ENCODE peak calls at places on chromosomes 2 and 18, in eight cellular contexts. One of them, this sample, is unnamed.

GRCh38 chr2:121972203-121972602 is 216.8 kb downstream of the TSN start:
- DNase-seq in NCI-H1092 treated with DMSO at 0.1 percent for 48 hours: no peak
- DNase-seq in DMS 273 treated with DMSO at 0.1 percent for 48 hours: no peak
- DNase-seq in iris pigment epithelial cell: no peak
- DNase-seq in activated CD4-positive, CD25-positive, alpha-beta regulatory T cell: no peak
- DNase-seq in H4: no peak
- DNase-seq in A549: no peak
- DNase-seq in naive thymus-derived CD8-positive, alpha-beta T cell: no peak
- DNase-seq in this sample: no peak

GRCh38 chr2:1642066-1642861 is 102.1 kb downstream of the PXDN start:
- DNase-seq in NCI-H1092 treated with DMSO at 0.1 percent for 48 hours: no peak
- DNase-seq in DMS 273 treated with DMSO at 0.1 percent for 48 hours: no peak
- DNase-seq in iris pigment epithelial cell: peak
- DNase-seq in activated CD4-positive, CD25-positive, alpha-beta regulatory T cell: no peak
- DNase-seq in H4: no peak
- DNase-seq in A549: no peak
- DNase-seq in naive thymus-derived CD8-positive, alpha-beta T cell: no peak
- DNase-seq in this sample: no peak

GRCh38 chr2:23426284-23426905 is 41.4 kb downstream of the KLHL29 start:
- DNase-seq in NCI-H1092 treated with DMSO at 0.1 percent for 48 hours: no peak
- DNase-seq in DMS 273 treated with DMSO at 0.1 percent for 48 hours: no peak
- DNase-seq in iris pigment epithelial cell: peak
- DNase-seq in activated CD4-positive, CD25-positive, alpha-beta regulatory T cell: no peak
- DNase-seq in H4: no peak
- DNase-seq in A549: no peak
- DNase-seq in naive thymus-derived CD8-positive, alpha-beta T cell: no peak
- DNase-seq in this sample: no peak

GRCh38 chr2:164903944-164904343 is 51.4 kb downstream of the SLC38A11 start:
- DNase-seq in NCI-H1092 treated with DMSO at 0.1 percent for 48 hours: peak
- DNase-seq in DMS 273 treated with DMSO at 0.1 percent for 48 hours: peak
- DNase-seq in iris pigment epithelial cell: no peak
- DNase-seq in activated CD4-positive, CD25-positive, alpha-beta regulatory T cell: no peak
- DNase-seq in H4: peak
- DNase-seq in A549: no peak
- DNase-seq in naive thymus-derived CD8-positive, alpha-beta T cell: no peak
- DNase-seq in this sample: no peak

GRCh38 chr2:55090702-55091101 is 40.5 kb upstream of the RTN4 start:
- DNase-seq in NCI-H1092 treated with DMSO at 0.1 percent for 48 hours: no peak
- DNase-seq in DMS 273 treated with DMSO at 0.1 percent for 48 hours: no peak
- DNase-seq in iris pigment epithelial cell: peak
- DNase-seq in activated CD4-positive, CD25-positive, alpha-beta regulatory T cell: no peak
- DNase-seq in H4: no peak
- DNase-seq in A549: no peak
- DNase-seq in naive thymus-derived CD8-positive, alpha-beta T cell: no peak
- DNase-seq in this sample: peak

GRCh38 chr2:144170172-144170571 is 349.7 kb downstream of the ZEB2 start:
- DNase-seq in NCI-H1092 treated with DMSO at 0.1 percent for 48 hours: no peak
- DNase-seq in DMS 273 treated with DMSO at 0.1 percent for 48 hours: no peak
- DNase-seq in iris pigment epithelial cell: peak
- DNase-seq in activated CD4-positive, CD25-positive, alpha-beta regulatory T cell: no peak
- DNase-seq in H4: no peak
- DNase-seq in A549: no peak
- DNase-seq in naive thymus-derived CD8-positive, alpha-beta T cell: no peak
- DNase-seq in this sample: no peak

GRCh38 chr2:27584597-27584996 is 1.8 kb downstream of the ZNF512 start:
- DNase-seq in NCI-H1092 treated with DMSO at 0.1 percent for 48 hours: no peak
- DNase-seq in DMS 273 treated with DMSO at 0.1 percent for 48 hours: no peak
- DNase-seq in iris pigment epithelial cell: no peak
- DNase-seq in activated CD4-positive, CD25-positive, alpha-beta regulatory T cell: no peak
- DNase-seq in H4: no peak
- DNase-seq in A549: no peak
- DNase-seq in naive thymus-derived CD8-positive, alpha-beta T cell: no peak
- DNase-seq in this sample: no peak

GRCh38 chr18:12944724-12945123 is 3.1 kb upstream of the SEH1L start:
- DNase-seq in NCI-H1092 treated with DMSO at 0.1 percent for 48 hours: peak
- DNase-seq in DMS 273 treated with DMSO at 0.1 percent for 48 hours: no peak
- DNase-seq in iris pigment epithelial cell: peak
- DNase-seq in activated CD4-positive, CD25-positive, alpha-beta regulatory T cell: no peak
- DNase-seq in H4: peak
- DNase-seq in A549: no peak
- DNase-seq in naive thymus-derived CD8-positive, alpha-beta T cell: no peak
- DNase-seq in this sample: no peak

GRCh38 chr2:221767106-221767878 is 195.2 kb upstream of the EPHA4 start:
- DNase-seq in NCI-H1092 treated with DMSO at 0.1 percent for 48 hours: no peak
- DNase-seq in DMS 273 treated with DMSO at 0.1 percent for 48 hours: no peak
- DNase-seq in iris pigment epithelial cell: no peak
- DNase-seq in activated CD4-positive, CD25-positive, alpha-beta regulatory T cell: no peak
- DNase-seq in H4: peak
- DNase-seq in A549: no peak
- DNase-seq in naive thymus-derived CD8-positive, alpha-beta T cell: no peak
- DNase-seq in this sample: no peak

GRCh38 chr2:48496867-48497266 is 33.1 kb upstream of the STON1 start:
- DNase-seq in NCI-H1092 treated with DMSO at 0.1 percent for 48 hours: no peak
- DNase-seq in DMS 273 treated with DMSO at 0.1 percent for 48 hours: no peak
- DNase-seq in iris pigment epithelial cell: peak
- DNase-seq in activated CD4-positive, CD25-positive, alpha-beta regulatory T cell: no peak
- DNase-seq in H4: no peak
- DNase-seq in A549: no peak
- DNase-seq in naive thymus-derived CD8-positive, alpha-beta T cell: no peak
- DNase-seq in this sample: no peak

GRCh38 chr2:206804326-206804725 is 38.9 kb downstream of the FASTKD2 start:
- DNase-seq in NCI-H1092 treated with DMSO at 0.1 percent for 48 hours: no peak
- DNase-seq in DMS 273 treated with DMSO at 0.1 percent for 48 hours: no peak
- DNase-seq in iris pigment epithelial cell: no peak
- DNase-seq in activated CD4-positive, CD25-positive, alpha-beta regulatory T cell: no peak
- DNase-seq in H4: no peak
- DNase-seq in A549: no peak
- DNase-seq in naive thymus-derived CD8-positive, alpha-beta T cell: no peak
- DNase-seq in this sample: no peak

GRCh38 chr18:21167641-21168372 is 56.2 kb upstream of the ROCK1 start:
- DNase-seq in NCI-H1092 treated with DMSO at 0.1 percent for 48 hours: peak
- DNase-seq in DMS 273 treated with DMSO at 0.1 percent for 48 hours: no peak
- DNase-seq in iris pigment epithelial cell: no peak
- DNase-seq in activated CD4-positive, CD25-positive, alpha-beta regulatory T cell: no peak
- DNase-seq in H4: no peak
- DNase-seq in A549: peak
- DNase-seq in naive thymus-derived CD8-positive, alpha-beta T cell: no peak
- DNase-seq in this sample: no peak

GRCh38 chr18:64936671-64937070 is 787.8 kb upstream of the LINC00305 start:
- DNase-seq in NCI-H1092 treated with DMSO at 0.1 percent for 48 hours: no peak
- DNase-seq in DMS 273 treated with DMSO at 0.1 percent for 48 hours: no peak
- DNase-seq in iris pigment epithelial cell: no peak
- DNase-seq in activated CD4-positive, CD25-positive, alpha-beta regulatory T cell: no peak
- DNase-seq in H4: no peak
- DNase-seq in A549: no peak
- DNase-seq in naive thymus-derived CD8-positive, alpha-beta T cell: no peak
- DNase-seq in this sample: no peak

GRCh38 chr18:57787068-57787682 is 15.9 kb downstream of the ATP8B1 start:
- DNase-seq in NCI-H1092 treated with DMSO at 0.1 percent for 48 hours: no peak
- DNase-seq in DMS 273 treated with DMSO at 0.1 percent for 48 hours: no peak
- DNase-seq in iris pigment epithelial cell: no peak
- DNase-seq in activated CD4-positive, CD25-positive, alpha-beta regulatory T cell: no peak
- DNase-seq in H4: no peak
- DNase-seq in A549: no peak
- DNase-seq in naive thymus-derived CD8-positive, alpha-beta T cell: no peak
- DNase-seq in this sample: no peak

GRCh38 chr2:67865871-67866386 is 196.9 kb downstream of the C1D start:
- DNase-seq in NCI-H1092 treated with DMSO at 0.1 percent for 48 hours: no peak
- DNase-seq in DMS 273 treated with DMSO at 0.1 percent for 48 hours: no peak
- DNase-seq in iris pigment epithelial cell: no peak
- DNase-seq in activated CD4-positive, CD25-positive, alpha-beta regulatory T cell: no peak
- DNase-seq in H4: no peak
- DNase-seq in A549: no peak
- DNase-seq in naive thymus-derived CD8-positive, alpha-beta T cell: no peak
- DNase-seq in this sample: no peak

GRCh38 chr2:206531996-206532543 is 88.7 kb downstream of the ADAM23 start:
- DNase-seq in NCI-H1092 treated with DMSO at 0.1 percent for 48 hours: no peak
- DNase-seq in DMS 273 treated with DMSO at 0.1 percent for 48 hours: peak
- DNase-seq in iris pigment epithelial cell: peak
- DNase-seq in activated CD4-positive, CD25-positive, alpha-beta regulatory T cell: no peak
- DNase-seq in H4: peak
- DNase-seq in A549: no peak
- DNase-seq in naive thymus-derived CD8-positive, alpha-beta T cell: no peak
- DNase-seq in this sample: no peak

GRCh38 chr2:32863803-32864202 is 83.0 kb upstream of the LTBP1 start:
- DNase-seq in NCI-H1092 treated with DMSO at 0.1 percent for 48 hours: no peak
- DNase-seq in DMS 273 treated with DMSO at 0.1 percent for 48 hours: no peak
- DNase-seq in iris pigment epithelial cell: no peak
- DNase-seq in activated CD4-positive, CD25-positive, alpha-beta regulatory T cell: no peak
- DNase-seq in H4: no peak
- DNase-seq in A549: no peak
- DNase-seq in naive thymus-derived CD8-positive, alpha-beta T cell: no peak
- DNase-seq in this sample: no peak

GRCh38 chr2:46460991-46461715 is 18.2 kb upstream of the TMEM247 start:
- DNase-seq in NCI-H1092 treated with DMSO at 0.1 percent for 48 hours: peak
- DNase-seq in DMS 273 treated with DMSO at 0.1 percent for 48 hours: no peak
- DNase-seq in iris pigment epithelial cell: peak
- DNase-seq in activated CD4-positive, CD25-positive, alpha-beta regulatory T cell: peak
- DNase-seq in H4: peak
- DNase-seq in A549: peak
- DNase-seq in naive thymus-derived CD8-positive, alpha-beta T cell: peak
- DNase-seq in this sample: no peak

GRCh38 chr2:190819835-190820234 is 60.8 kb upstream of the GLS start:
- DNase-seq in NCI-H1092 treated with DMSO at 0.1 percent for 48 hours: no peak
- DNase-seq in DMS 273 treated with DMSO at 0.1 percent for 48 hours: no peak
- DNase-seq in iris pigment epithelial cell: peak
- DNase-seq in activated CD4-positive, CD25-positive, alpha-beta regulatory T cell: no peak
- DNase-seq in H4: no peak
- DNase-seq in A549: no peak
- DNase-seq in naive thymus-derived CD8-positive, alpha-beta T cell: no peak
- DNase-seq in this sample: no peak

GRCh38 chr2:117958186-117958585 is 55.7 kb downstream of the CCDC93 start:
- DNase-seq in NCI-H1092 treated with DMSO at 0.1 percent for 48 hours: no peak
- DNase-seq in DMS 273 treated with DMSO at 0.1 percent for 48 hours: no peak
- DNase-seq in iris pigment epithelial cell: peak
- DNase-seq in activated CD4-positive, CD25-positive, alpha-beta regulatory T cell: no peak
- DNase-seq in H4: peak
- DNase-seq in A549: peak
- DNase-seq in naive thymus-derived CD8-positive, alpha-beta T cell: no peak
- DNase-seq in this sample: peak

GRCh38 chr2:194100201-194100600 is 1556.8 kb upstream of the SLC39A10 start:
- DNase-seq in NCI-H1092 treated with DMSO at 0.1 percent for 48 hours: no peak
- DNase-seq in DMS 273 treated with DMSO at 0.1 percent for 48 hours: no peak
- DNase-seq in iris pigment epithelial cell: no peak
- DNase-seq in activated CD4-positive, CD25-positive, alpha-beta regulatory T cell: no peak
- DNase-seq in H4: no peak
- DNase-seq in A549: no peak
- DNase-seq in naive thymus-derived CD8-positive, alpha-beta T cell: no peak
- DNase-seq in this sample: no peak

GRCh38 chr2:64799592-64800252 is 146.0 kb upstream of the SERTAD2 start:
- DNase-seq in NCI-H1092 treated with DMSO at 0.1 percent for 48 hours: no peak
- DNase-seq in DMS 273 treated with DMSO at 0.1 percent for 48 hours: no peak
- DNase-seq in iris pigment epithelial cell: no peak
- DNase-seq in activated CD4-positive, CD25-positive, alpha-beta regulatory T cell: no peak
- DNase-seq in H4: no peak
- DNase-seq in A549: no peak
- DNase-seq in naive thymus-derived CD8-positive, alpha-beta T cell: no peak
- DNase-seq in this sample: no peak

GRCh38 chr2:145410096-145410495 is 890.2 kb upstream of the ZEB2 start:
- DNase-seq in NCI-H1092 treated with DMSO at 0.1 percent for 48 hours: no peak
- DNase-seq in DMS 273 treated with DMSO at 0.1 percent for 48 hours: no peak
- DNase-seq in iris pigment epithelial cell: no peak
- DNase-seq in activated CD4-positive, CD25-positive, alpha-beta regulatory T cell: no peak
- DNase-seq in H4: no peak
- DNase-seq in A549: no peak
- DNase-seq in naive thymus-derived CD8-positive, alpha-beta T cell: no peak
- DNase-seq in this sample: no peak

GRCh38 chr2:106094101-106094860 is 99.8 kb downstream of the UXS1 start:
- DNase-seq in NCI-H1092 treated with DMSO at 0.1 percent for 48 hours: no peak
- DNase-seq in DMS 273 treated with DMSO at 0.1 percent for 48 hours: no peak
- DNase-seq in iris pigment epithelial cell: no peak
- DNase-seq in activated CD4-positive, CD25-positive, alpha-beta regulatory T cell: peak
- DNase-seq in H4: no peak
- DNase-seq in A549: no peak
- DNase-seq in naive thymus-derived CD8-positive, alpha-beta T cell: peak
- DNase-seq in this sample: no peak

GRCh38 chr2:237922641-237923361 is 44.0 kb upstream of the UBE2F start:
- DNase-seq in NCI-H1092 treated with DMSO at 0.1 percent for 48 hours: no peak
- DNase-seq in DMS 273 treated with DMSO at 0.1 percent for 48 hours: no peak
- DNase-seq in iris pigment epithelial cell: no peak
- DNase-seq in activated CD4-positive, CD25-positive, alpha-beta regulatory T cell: no peak
- DNase-seq in H4: no peak
- DNase-seq in A549: no peak
- DNase-seq in naive thymus-derived CD8-positive, alpha-beta T cell: no peak
- DNase-seq in this sample: no peak

GRCh38 chr2:127314193-127314988 is 20.4 kb upstream of the ERCC3 start:
- DNase-seq in NCI-H1092 treated with DMSO at 0.1 percent for 48 hours: no peak
- DNase-seq in DMS 273 treated with DMSO at 0.1 percent for 48 hours: peak
- DNase-seq in iris pigment epithelial cell: no peak
- DNase-seq in activated CD4-positive, CD25-positive, alpha-beta regulatory T cell: no peak
- DNase-seq in H4: no peak
- DNase-seq in A549: no peak
- DNase-seq in naive thymus-derived CD8-positive, alpha-beta T cell: no peak
- DNase-seq in this sample: no peak

GRCh38 chr18:58861853-58862252 is 2.8 kb upstream of the ZNF532 start:
- DNase-seq in NCI-H1092 treated with DMSO at 0.1 percent for 48 hours: no peak
- DNase-seq in DMS 273 treated with DMSO at 0.1 percent for 48 hours: no peak
- DNase-seq in iris pigment epithelial cell: no peak
- DNase-seq in activated CD4-positive, CD25-positive, alpha-beta regulatory T cell: no peak
- DNase-seq in H4: no peak
- DNase-seq in A549: no peak
- DNase-seq in naive thymus-derived CD8-positive, alpha-beta T cell: no peak
- DNase-seq in this sample: no peak

GRCh38 chr2:201470821-201471731 is 19.5 kb downstream of the STRADB start:
- DNase-seq in NCI-H1092 treated with DMSO at 0.1 percent for 48 hours: no peak
- DNase-seq in DMS 273 treated with DMSO at 0.1 percent for 48 hours: no peak
- DNase-seq in iris pigment epithelial cell: peak
- DNase-seq in activated CD4-positive, CD25-positive, alpha-beta regulatory T cell: no peak
- DNase-seq in H4: no peak
- DNase-seq in A549: no peak
- DNase-seq in naive thymus-derived CD8-positive, alpha-beta T cell: no peak
- DNase-seq in this sample: no peak

GRCh38 chr18:46474487-46475366 is 182.3 kb downstream of the LOXHD1 start:
- DNase-seq in NCI-H1092 treated with DMSO at 0.1 percent for 48 hours: peak
- DNase-seq in DMS 273 treated with DMSO at 0.1 percent for 48 hours: no peak
- DNase-seq in iris pigment epithelial cell: no peak
- DNase-seq in activated CD4-positive, CD25-positive, alpha-beta regulatory T cell: no peak
- DNase-seq in H4: no peak
- DNase-seq in A549: no peak
- DNase-seq in naive thymus-derived CD8-positive, alpha-beta T cell: no peak
- DNase-seq in this sample: no peak

GRCh38 chr2:127525692-127526141 is 572 bp downstream of the IWS1 start:
- DNase-seq in NCI-H1092 treated with DMSO at 0.1 percent for 48 hours: peak
- DNase-seq in DMS 273 treated with DMSO at 0.1 percent for 48 hours: no peak
- DNase-seq in iris pigment epithelial cell: peak
- DNase-seq in activated CD4-positive, CD25-positive, alpha-beta regulatory T cell: no peak
- DNase-seq in H4: no peak
- DNase-seq in A549: peak
- DNase-seq in naive thymus-derived CD8-positive, alpha-beta T cell: no peak
- DNase-seq in this sample: peak

GRCh38 chr2:61959381-61960293 is 54.2 kb downstream of the COMMD1 start:
- DNase-seq in NCI-H1092 treated with DMSO at 0.1 percent for 48 hours: no peak
- DNase-seq in DMS 273 treated with DMSO at 0.1 percent for 48 hours: no peak
- DNase-seq in iris pigment epithelial cell: no peak
- DNase-seq in activated CD4-positive, CD25-positive, alpha-beta regulatory T cell: no peak
- DNase-seq in H4: no peak
- DNase-seq in A549: peak
- DNase-seq in naive thymus-derived CD8-positive, alpha-beta T cell: no peak
- DNase-seq in this sample: no peak

GRCh38 chr2:23594079-23594494 is 209.1 kb downstream of the KLHL29 start:
- DNase-seq in NCI-H1092 treated with DMSO at 0.1 percent for 48 hours: peak
- DNase-seq in DMS 273 treated with DMSO at 0.1 percent for 48 hours: peak
- DNase-seq in iris pigment epithelial cell: peak
- DNase-seq in activated CD4-positive, CD25-positive, alpha-beta regulatory T cell: no peak
- DNase-seq in H4: no peak
- DNase-seq in A549: no peak
- DNase-seq in naive thymus-derived CD8-positive, alpha-beta T cell: no peak
- DNase-seq in this sample: no peak

GRCh38 chr18:11820697-11821096 is 30.5 kb upstream of the CHMP1B start:
- DNase-seq in NCI-H1092 treated with DMSO at 0.1 percent for 48 hours: no peak
- DNase-seq in DMS 273 treated with DMSO at 0.1 percent for 48 hours: no peak
- DNase-seq in iris pigment epithelial cell: no peak
- DNase-seq in activated CD4-positive, CD25-positive, alpha-beta regulatory T cell: no peak
- DNase-seq in H4: no peak
- DNase-seq in A549: no peak
- DNase-seq in naive thymus-derived CD8-positive, alpha-beta T cell: no peak
- DNase-seq in this sample: no peak

GRCh38 chr18:76821875-76822509 is 365 bp upstream of the ZNF236 start:
- DNase-seq in NCI-H1092 treated with DMSO at 0.1 percent for 48 hours: peak
- DNase-seq in DMS 273 treated with DMSO at 0.1 percent for 48 hours: no peak
- DNase-seq in iris pigment epithelial cell: peak
- DNase-seq in activated CD4-positive, CD25-positive, alpha-beta regulatory T cell: peak
- DNase-seq in H4: no peak
- DNase-seq in A549: peak
- DNase-seq in naive thymus-derived CD8-positive, alpha-beta T cell: peak
- DNase-seq in this sample: no peak